ENCODE peak calls at places on chromosomes 13 and 19, in nine cellular contexts. V is AG09319, K is cardiac fibroblast, Y is WTC11, D is ovary, S is fibroblast of lung, P is AG04449, N is MM.1S, R is B cell. Z is an unnamed sample.

GRCh38 chr13:40207110-40207478 is 459.3 kb downstream of the FOXO1 start:
- DNase-seq in V (no peak), K (no peak), Y (no peak), D (no peak), S (no peak), P (no peak), N (no peak), R (no peak), Z (peak; percentile 23)

GRCh38 chr13:92575782-92576181 is 650.8 kb upstream of the GPC6 start:
- DNase-seq in V (no peak), K (no peak), Y (no peak), D (no peak), S (no peak), P (no peak), N (no peak), R (no peak), Z (no peak)

GRCh38 chr13:104310861-104311260 is 1244.6 kb upstream of the SLC10A2 start:
- DNase-seq in V (no peak), K (no peak), Y (no peak), D (no peak), S (no peak), P (no peak), N (no peak), R (no peak), Z (no peak)

GRCh38 chr13:85798999-85799646 is at the start of gene SLITRK6:
- DNase-seq in V (peak; percentile 5), K (peak; percentile 46), Y (no peak), D (no peak), S (peak; percentile 84), P (peak; percentile 7), N (no peak), R (no peak), Z (no peak)

GRCh38 chr19:14023404-14024235 is 4.3 kb upstream of the RLN3 start:
- DNase-seq in V (no peak), K (peak; percentile 83), Y (peak; percentile 77), D (no peak), S (peak; percentile 54), P (no peak), N (no peak), R (no peak), Z (peak; percentile 30)

GRCh38 chr13:97327521-97328221 is 105.5 kb downstream of the MBNL2 start:
- DNase-seq in V (no peak), K (peak; percentile 47), Y (no peak), D (no peak), S (peak; percentile 66), P (no peak), N (no peak), R (no peak), Z (no peak)

GRCh38 chr19:56367829-56368711 is 25.3 kb downstream of the ZNF582 start:
- DNase-seq in V (peak; percentile 78), K (peak; percentile 98), Y (peak; percentile 95), D (peak; percentile 93), S (peak; percentile 96), P (peak; percentile 63), N (peak; percentile 83), R (peak; percentile 77), Z (peak; percentile 92)

GRCh38 chr13:44293908-44294735 is 79.5 kb upstream of the SERP2 start:
- DNase-seq in V (no peak), K (peak; percentile 69), Y (no peak), D (no peak), S (peak; percentile 61), P (no peak), N (no peak), R (no peak), Z (no peak)

GRCh38 chr19:29741226-29741625 is 26.2 kb upstream of the C19orf12 start:
- DNase-seq in V (no peak), K (no peak), Y (no peak), D (no peak), S (no peak), P (no peak), N (no peak), R (no peak), Z (no peak)

GRCh38 chr13:96052655-96053002 is 572 bp downstream of the UGGT2 start:
- DNase-seq in V (peak; percentile 12), K (peak; percentile 60), Y (no peak), D (no peak), S (peak; percentile 79), P (peak; percentile 9), N (peak; percentile 68), R (no peak), Z (no peak)

GRCh38 chr19:41416194-41416674 is 10.9 kb downstream of the B3GNT8 start:
- DNase-seq in V (no peak), K (no peak), Y (no peak), D (no peak), S (no peak), P (no peak), N (no peak), R (no peak), Z (no peak)

GRCh38 chr13:40161008-40161694 is 505.3 kb downstream of the FOXO1 start:
- DNase-seq in V (no peak), K (no peak), Y (no peak), D (no peak), S (no peak), P (no peak), N (no peak), R (no peak), Z (no peak)

DNA sequence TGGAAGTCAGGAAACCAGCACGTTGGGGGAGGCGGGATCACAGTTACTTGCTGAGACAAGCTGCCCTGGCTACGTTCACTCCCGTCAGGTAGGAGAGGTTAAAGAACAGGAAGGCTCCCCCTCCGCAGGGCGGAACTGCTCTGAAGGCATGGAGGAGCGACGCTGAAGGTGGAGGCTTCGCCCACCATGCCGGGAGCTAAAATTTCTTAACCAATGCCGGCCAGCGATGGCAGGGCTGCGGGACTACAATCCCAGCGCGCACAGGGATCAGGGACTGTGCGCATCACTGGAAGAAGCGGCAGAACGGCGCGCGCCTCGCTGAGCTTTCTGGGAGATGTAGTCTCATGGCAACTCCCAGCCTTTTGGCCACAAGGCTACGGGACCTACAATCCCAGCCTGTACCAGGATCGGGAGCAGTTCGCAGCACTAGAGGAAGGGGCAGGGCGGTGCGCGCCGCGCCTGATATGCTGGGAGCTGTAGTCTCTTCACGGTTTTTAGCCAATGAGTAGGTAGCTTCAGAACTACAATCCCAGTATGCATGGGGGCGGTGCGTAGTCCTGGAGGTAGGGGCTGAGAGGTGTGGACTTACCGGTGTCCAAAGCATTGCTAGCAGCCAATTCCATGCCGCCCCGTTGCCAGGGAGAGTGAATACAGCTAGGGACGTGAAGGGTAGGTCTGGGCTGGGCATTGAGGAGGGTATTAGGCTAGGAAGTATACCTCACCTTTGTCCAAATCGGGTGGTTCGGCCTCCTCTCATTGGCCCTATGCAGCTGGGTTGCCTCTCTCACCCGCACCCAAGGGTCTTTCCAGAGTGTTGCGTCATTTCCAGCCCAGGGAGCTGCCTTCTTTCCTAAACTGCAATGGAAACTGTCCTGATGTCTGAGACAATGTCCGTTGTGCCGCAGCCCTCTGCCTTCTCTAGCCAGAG is 12.8 kb upstream of the ZNF682 start:
- DNase-seq in V (peak; percentile 96), K (peak; percentile 99), Y (peak; percentile 99), D (peak; percentile 92), S (peak; percentile 99), P (peak; percentile 85), N (peak; percentile 19), R (peak; percentile 64), Z (peak; percentile 83)
- TF ChIP-seq CTCF in V (no peak), K (no peak), Y (no peak), D (no peak), S (peak; percentile 2), P (no peak), N (no peak), R (no peak), Z (no peak)

DNA sequence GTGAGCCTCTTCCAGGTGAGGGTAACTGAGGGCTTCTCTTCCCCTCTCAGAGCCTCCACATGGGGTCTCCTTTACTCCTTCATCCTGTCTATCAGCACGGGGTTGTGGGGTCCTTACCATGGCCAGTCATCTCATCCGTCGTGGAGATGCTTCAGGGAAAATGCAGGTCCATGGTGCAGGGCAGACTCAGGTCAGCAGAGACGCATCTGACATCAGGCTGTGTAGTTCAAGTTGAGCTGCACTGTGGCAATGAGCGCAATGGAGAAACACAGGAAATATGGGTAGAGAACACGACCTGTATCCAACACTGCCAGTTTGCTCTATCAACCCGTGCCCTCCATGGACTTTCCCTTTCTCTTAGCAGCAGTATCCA is 13.9 kb downstream of the LILRA5 start:
- DNase-seq in V (no peak), K (no peak), Y (no peak), D (no peak), S (no peak), P (no peak), N (no peak), R (no peak), Z (no peak)
- TF ChIP-seq CTCF in V (no peak), K (no peak), Y (no peak), D (no peak), S (no peak), P (no peak), N (no peak), R (no peak), Z (no peak)

GRCh38 chr19:16023558-16023915 is 52.8 kb upstream of the TPM4 start:
- DNase-seq in V (no peak), K (no peak), Y (no peak), D (no peak), S (no peak), P (no peak), N (no peak), R (peak; percentile 6), Z (no peak)

GRCh38 chr19:16026131-16026530 is 50.2 kb upstream of the TPM4 start:
- DNase-seq in V (no peak), K (no peak), Y (no peak), D (no peak), S (no peak), P (no peak), N (no peak), R (peak; percentile 8), Z (no peak)

GRCh38 chr19:16024266-16025107 is 51.8 kb upstream of the TPM4 start:
- DNase-seq in V (no peak), K (no peak), Y (no peak), D (no peak), S (no peak), P (no peak), N (no peak), R (peak; percentile 21), Z (no peak)

GRCh38 chr19:16026756-16027155 is 49.5 kb upstream of the TPM4 start:
- DNase-seq in V (no peak), K (no peak), Y (no peak), D (no peak), S (no peak), P (no peak), N (no peak), R (peak; percentile 3), Z (no peak)

GRCh38 chr19:16025108-16026101 is 50.9 kb upstream of the TPM4 start:
- DNase-seq in V (peak; percentile 19), K (peak; percentile 67), Y (peak; percentile 67), D (no peak), S (peak; percentile 36), P (peak; percentile 14), N (peak; percentile 19), R (peak; percentile 27), Z (peak; percentile 9)
- TF ChIP-seq CTCF in V (peak; percentile 67), K (peak; percentile 81), Y (peak; percentile 19), D (no peak), S (peak; percentile 69), P (peak; percentile 64), N (peak; percentile 40), R (no peak), Z (no peak)

DNA sequence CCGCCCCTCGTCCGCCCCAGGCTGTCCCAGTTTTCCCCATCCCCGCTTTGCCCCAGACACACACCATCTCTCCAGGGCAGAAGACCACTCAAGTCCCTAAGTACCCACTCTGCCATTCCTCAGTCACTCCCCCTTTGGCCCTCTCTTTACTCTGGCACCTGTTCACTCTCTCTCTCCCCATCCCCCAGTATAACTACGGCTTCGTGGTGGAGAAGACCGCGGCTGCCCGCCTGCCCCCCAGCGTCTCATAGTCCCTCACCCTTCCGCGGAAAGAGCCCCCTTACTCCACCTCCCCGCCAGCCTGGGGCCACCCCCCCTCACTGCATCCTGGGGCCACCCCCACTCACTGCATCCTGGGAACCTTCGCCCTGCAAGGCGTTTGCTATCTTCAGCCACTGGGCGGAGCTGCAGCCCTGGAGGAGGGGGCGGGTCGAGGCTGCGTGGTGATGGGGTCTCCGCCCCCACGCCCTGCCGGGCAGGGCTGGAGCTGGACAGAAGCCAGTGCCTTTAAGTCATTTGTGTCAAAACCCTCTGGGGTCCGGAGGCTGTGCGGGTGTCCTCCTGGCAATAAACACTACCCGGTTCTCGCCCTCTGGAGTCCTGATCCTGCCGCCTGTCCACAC is 5.0 kb downstream of the MVB12A start:
- DNase-seq in V (no peak), K (peak; percentile 64), Y (peak; percentile 92), D (peak; percentile 65), S (peak; percentile 36), P (no peak), N (no peak), R (peak; percentile 50), Z (peak; percentile 61)
- TF ChIP-seq CTCF in V (peak; percentile 47), K (peak; percentile 59), Y (peak; percentile 51), D (peak; percentile 73), S (peak; percentile 52), P (peak; percentile 61), N (peak; percentile 31), R (no peak), Z (peak; percentile 44)

Z was measured in activated CD8-positive, alpha-beta T cell treated with anti-CD3 and anti-CD28 coated beads for 36 hours.